ENCODE peak calls at places on chromosome 10, in four cellular contexts. D is cardiac muscle cell, Q is foreskin keratinocyte, Y is WERI-Rb-1. O is an unnamed sample. For H3K27me3, the result is how much of the 10 kb centered on the place peaks cover.

GRCh38 chr10:130784326-130784725 is 527.2 kb downstream of the TCERG1L start:
- DNase-seq in Y (no peak), D (no peak), Q (no peak), O (no peak)

GRCh38 chr10:13990918-13991317 is 339.8 kb downstream of the FRMD4A start:
- DNase-seq in Q (no peak), D (peak), Y (no peak), O (no peak)

GRCh38 chr10:130261766-130262165 is 125.6 kb downstream of the GLRX3 start:
- DNase-seq in D (no peak), Q (no peak), Y (no peak), O (no peak)

GRCh38 chr10:43437141-43437860 is 390 bp downstream of the ZNF487 start:
- DNase-seq in D (peak), Y (no peak), Q (peak), O (no peak)

GRCh38 chr10:74021248-74022055 is 23.5 kb downstream of the VCL start:
- DNase-seq in Y (no peak), Q (peak), D (peak), O (peak)

GRCh38 chr10:25097669-25098411 is 77.0 kb upstream of the GPR158 start:
- DNase-seq in D (no peak), Q (no peak), Y (no peak), O (no peak)

GRCh38 chr10:82668266-82668665 is 793.3 kb downstream of the NRG3 start:
- DNase-seq in Q (no peak), D (peak), Y (no peak), O (no peak)

GRCh38 chr10:94315975-94316464 is 46.7 kb downstream of the NOC3L start:
- DNase-seq in Q (no peak), Y (no peak), D (peak), O (no peak)

GRCh38 chr10:96509017-96509641 is 4.6 kb downstream of the TLL2 start:
- DNase-seq in Y (no peak), Q (peak), D (peak), O (peak)

GRCh38 chr10:70602665-70603438 is at the start of gene PRF1:
- DNase-seq in Y (no peak), D (no peak), Q (no peak), O (no peak)

GRCh38 chr10:91032614-91033248 is 111.8 kb upstream of the ANKRD1 start:
- DNase-seq in D (peak), Y (no peak), Q (no peak), O (no peak)

GRCh38 chr10:86411281-86411841 is 44.8 kb upstream of the GRID1 start:
- DNase-seq in D (peak), Q (no peak), Y (no peak), O (no peak)

GRCh38 chr10:73907841-73908517 is 3.0 kb upstream of the PLAU start:
- DNase-seq in Q (peak), D (peak), Y (no peak), O (peak)

GRCh38 chr10:117166420-117167345 is 28.6 kb upstream of the VAX1 start:
- DNase-seq in D (no peak), Y (no peak), Q (peak), O (peak)

GRCh38 chr10:84588971-84589370 is 260.6 kb downstream of the CCSER2 start:
- DNase-seq in Q (no peak), D (no peak), Y (no peak), O (no peak)

DNA sequence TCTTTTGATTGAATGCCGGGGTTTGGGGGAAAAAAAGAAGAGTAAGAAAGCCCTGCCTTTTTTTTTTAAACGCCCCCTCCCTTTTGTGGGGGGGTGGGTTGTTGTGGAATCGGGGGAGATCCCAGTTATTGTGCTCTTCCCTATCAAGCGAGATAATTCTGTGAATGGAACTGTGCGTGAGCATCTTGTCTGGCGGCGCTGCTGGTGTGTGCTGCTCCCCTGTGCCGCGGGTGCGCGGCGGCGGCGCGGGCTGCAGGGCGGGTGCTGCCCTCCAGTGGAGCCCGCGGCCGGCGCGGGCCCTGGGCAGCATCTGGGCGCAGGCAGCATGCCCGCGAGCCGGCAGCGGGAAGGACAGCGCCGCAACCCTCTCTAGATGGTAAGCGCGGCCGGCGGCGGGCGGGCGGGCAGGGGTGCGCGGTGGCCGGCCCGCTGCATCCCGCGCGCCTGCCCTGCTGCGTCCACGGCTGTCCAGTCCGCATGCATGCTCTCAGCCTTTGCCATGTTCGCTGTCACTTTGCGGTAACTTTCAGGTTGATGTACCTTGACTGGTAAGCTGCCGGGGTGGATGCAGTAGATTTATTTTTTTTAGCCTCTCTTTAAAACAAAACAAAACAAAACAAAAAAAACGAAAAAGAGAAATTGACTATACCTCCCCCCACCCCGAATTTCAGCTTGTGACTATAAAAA is 176.6 kb downstream of the TCF7L2 start:
- DNase-seq in Y (peak), Q (peak), D (peak), O (peak)
- TF ChIP-seq CTCF in Y (peak), Q (peak), D (peak), O (peak)

DNA sequence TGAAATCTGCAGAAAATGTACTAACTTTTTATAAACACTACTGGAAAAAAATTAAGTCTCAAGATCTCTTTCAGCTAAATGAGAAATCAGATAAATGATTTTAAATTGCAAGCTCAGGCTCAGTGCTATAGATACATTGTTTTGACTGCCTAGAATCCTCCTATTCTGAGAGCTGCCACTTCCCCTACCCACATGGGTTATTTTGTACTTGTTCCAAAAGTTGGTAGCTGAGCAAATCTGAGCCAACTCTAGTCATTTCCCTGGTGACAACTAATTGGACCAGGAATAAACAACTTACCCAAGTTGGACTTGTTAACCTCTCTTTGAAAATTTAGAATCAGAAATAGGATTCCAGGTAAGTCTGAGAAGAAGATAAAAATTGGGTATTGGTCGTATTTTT is 202.1 kb downstream of the MBL2 start:
- DNase-seq in Q (no peak), D (no peak), Y (no peak), O (no peak)
- H3K27me3 ChIP-seq in Q (under half), D (under half), Y (under half), O (under half)

GRCh38 chr10:48439581-48440041 is 133.1 kb downstream of the MAPK8 start:
- DNase-seq in D (peak), Y (peak), Q (no peak), O (no peak)
- TF ChIP-seq CTCF in D (no peak), Y (no peak), Q (no peak), O (no peak)

GRCh38 chr10:23186697-23187096 is 5.4 kb upstream of the PTF1A start:
- DNase-seq in Q (no peak), Y (no peak), D (no peak), O (no peak)
- H3K27me3 ChIP-seq in Q (half or more), Y (under half), D (half or more), O (under half)

DNA sequence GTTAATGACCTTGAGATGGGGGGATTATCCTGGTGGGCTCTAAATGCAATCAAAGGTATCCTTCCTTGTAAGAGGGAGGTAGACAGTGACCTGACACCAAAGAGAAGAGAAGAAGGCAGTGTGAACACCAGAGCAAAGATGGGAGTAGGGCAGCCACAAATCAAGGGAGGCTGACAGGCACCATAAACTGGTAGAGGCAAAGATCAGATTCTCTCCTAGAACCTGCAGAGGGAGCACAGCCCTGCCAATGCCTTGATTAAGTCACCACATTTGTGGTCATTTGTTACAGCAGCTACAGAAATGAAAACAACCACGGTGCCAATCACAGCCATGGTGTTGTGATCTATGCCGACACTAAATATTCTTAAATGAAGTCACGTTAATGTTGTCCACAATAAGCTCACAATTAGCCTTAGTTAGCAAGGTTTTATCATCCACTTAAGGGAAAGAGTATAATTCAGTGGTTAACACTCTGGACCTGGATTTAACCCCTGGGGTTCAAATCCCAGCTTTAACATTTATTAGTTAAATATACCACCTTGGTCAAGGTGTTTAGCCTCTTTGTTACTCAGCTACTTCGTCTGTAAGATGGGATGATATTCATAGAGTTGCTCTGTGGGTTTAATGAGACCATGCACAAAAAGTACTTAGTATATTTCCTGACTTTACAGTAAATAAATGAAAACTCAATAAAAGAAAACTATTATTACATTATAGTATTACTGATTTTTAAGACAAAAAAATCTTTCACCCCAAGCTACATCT is 70.8 kb downstream of the SGMS1 start:
- DNase-seq in Q (no peak), Y (peak), D (peak), O (peak)
- TF ChIP-seq CTCF in Q (peak), Y (peak), D (peak), O (peak)